ENCODE peak calls at places on chromosomes 4 and X, in nine cellular contexts. K, Y, N, A, L, F, I, V and J are unnamed samples.
A peak's percentile ranks its signal among the peaks of the same experiment; 100 is the strongest.

GRCh38 chrX:10636337-10636736 is 16.0 kb upstream of the MID1 start:
- DNase-seq in K (peak; percentile 17), Y (no peak), N (no peak), A (peak; percentile 50), L (peak; percentile 78), F (no peak), I (no peak), V (no peak), J (no peak)

GRCh38 chr4:149708513-149709175 is 107.0 kb downstream of the IQCM start:
- DNase-seq in K (no peak), Y (no peak), N (no peak), A (no peak), L (no peak), F (no peak), I (no peak), V (no peak), J (no peak)

GRCh38 chr4:109033993-109034392 is 268.5 kb downstream of the COL25A1 start:
- DNase-seq in K (no peak), Y (no peak), N (no peak), A (no peak), L (no peak), F (no peak), I (no peak), V (no peak), J (no peak)

GRCh38 chrX:92213781-92214180 is 434.6 kb downstream of the PCDH11X start:
- DNase-seq in K (no peak), Y (no peak), N (no peak), A (no peak), L (no peak), F (no peak), I (no peak), V (no peak), J (no peak)

GRCh38 chrX:22357621-22358020 is 84.9 kb downstream of the CBLL2 start:
- DNase-seq in K (no peak), Y (no peak), N (no peak), A (no peak), L (no peak), F (no peak), I (no peak), V (no peak), J (peak; percentile 48)

GRCh38 chr4:20348411-20348810 is 96.7 kb downstream of the SLIT2 start:
- DNase-seq in K (no peak), Y (no peak), N (no peak), A (no peak), L (no peak), F (no peak), I (no peak), V (no peak), J (no peak)

GRCh38 chr4:127967141-127967775 is 2.1 kb downstream of the ABHD18 start:
- DNase-seq in K (no peak), Y (no peak), N (no peak), A (no peak), L (no peak), F (no peak), I (no peak), V (no peak), J (no peak)

GRCh38 chr4:100189820-100190642 is at the start of gene DDIT4L:
- DNase-seq in K (peak; percentile 37), Y (no peak), N (no peak), A (peak; percentile 47), L (peak; percentile 56), F (no peak), I (no peak), V (no peak), J (no peak)

GRCh38 chr4:25928956-25929336 is 14.9 kb downstream of the SMIM20 start:
- DNase-seq in K (no peak), Y (no peak), N (no peak), A (no peak), L (peak; percentile 64), F (no peak), I (no peak), V (no peak), J (peak; percentile 92)

GRCh38 chrX:71604796-71605568 is 13.3 kb downstream of the CXCR3 start:
- DNase-seq in K (no peak), Y (no peak), N (no peak), A (peak; percentile 23), L (no peak), F (no peak), I (no peak), V (no peak), J (no peak)

GRCh38 chrX:6129195-6129594 is 99.5 kb downstream of the NLGN4X start:
- DNase-seq in K (no peak), Y (no peak), N (no peak), A (no peak), L (no peak), F (no peak), I (no peak), V (no peak), J (no peak)

GRCh38 chr4:99677161-99677560 is 19.5 kb upstream of the C4orf54 start:
- DNase-seq in K (no peak), Y (no peak), N (no peak), A (no peak), L (no peak), F (no peak), I (no peak), V (no peak), J (no peak)

GRCh38 chr4:74447636-74448233 is 2.8 kb downstream of the AREG start:
- DNase-seq in K (no peak), Y (no peak), N (no peak), A (no peak), L (peak; percentile 57), F (no peak), I (no peak), V (no peak), J (no peak)